ENCODE peak calls at places on chromosome 21, in ten cellular contexts. A, W, T, U, L, E, N, O, B and Z are unnamed samples. For H3K4me1, the result is how much of the 10 kb centered on the place peaks cover.

GRCh38 chr21:39556176-39556575 is 56.6 kb upstream of the B3GALT5 start:
- DNase-seq in L (no peak), U (no peak), O (no peak), W (no peak), T (no peak), B (no peak), E (no peak), A (no peak), N (no peak), Z (no peak)

GRCh38 chr21:26087223-26087918 is 83.2 kb downstream of the APP start:
- DNase-seq in W (no peak), O (no peak), T (no peak), E (no peak), N (no peak), B (no peak), L (no peak), A (no peak), U (no peak), Z (no peak)

GRCh38 chr21:14740116-14740515 is 194.0 kb upstream of the SAMSN1 start:
- DNase-seq in U (no peak), T (no peak), O (no peak), L (no peak), A (no peak), E (no peak), N (no peak), B (no peak), W (no peak), Z (no peak)

GRCh38 chr21:37214952-37215351 is 52.2 kb downstream of the VPS26C start:
- DNase-seq in U (no peak), W (no peak), N (no peak), B (no peak), L (no peak), A (no peak), E (no peak), T (no peak), O (no peak), Z (peak)

GRCh38 chr21:41739936-41740335 is 26.9 kb downstream of the RIPK4 start:
- DNase-seq in U (no peak), T (no peak), A (no peak), N (no peak), O (no peak), W (no peak), E (peak), L (no peak), B (no peak), Z (no peak)

GRCh38 chr21:17463441-17463840 is 49.4 kb upstream of the CXADR start:
- DNase-seq in B (no peak), O (no peak), A (no peak), T (no peak), L (peak), W (no peak), U (no peak), N (no peak), E (no peak), Z (no peak)

GRCh38 chr21:41763398-41763931 is 3.4 kb downstream of the RIPK4 start:
- DNase-seq in L (no peak), U (no peak), A (no peak), N (no peak), T (no peak), W (no peak), E (no peak), B (no peak), O (no peak), Z (no peak)

GRCh38 chr21:28754127-28754611 is 238.5 kb downstream of the LTN1 start:
- DNase-seq in B (no peak), U (no peak), L (peak), T (no peak), N (no peak), E (no peak), O (no peak), W (no peak), A (no peak), Z (no peak)

GRCh38 chr21:21714396-21714795 is 716.2 kb downstream of the NCAM2 start:
- DNase-seq in W (no peak), E (no peak), B (no peak), U (no peak), O (no peak), T (no peak), N (no peak), A (no peak), L (no peak), Z (no peak)

GRCh38 chr21:41817877-41818855 is 51.3 kb upstream of the RIPK4 start:
- DNase-seq in W (no peak), U (no peak), L (no peak), N (no peak), E (no peak), T (no peak), B (no peak), A (no peak), O (no peak), Z (no peak)

GRCh38 chr21:42102063-42102462 is 30.9 kb downstream of the UMODL1 start:
- DNase-seq in E (no peak), N (no peak), W (no peak), B (no peak), T (peak), L (no peak), A (no peak), O (no peak), U (no peak), Z (no peak)

GRCh38 chr21:33674226-33674625 is 31.9 kb downstream of the ITSN1 start:
- DNase-seq in U (no peak), O (no peak), E (no peak), B (no peak), A (no peak), L (no peak), T (no peak), W (no peak), N (no peak), Z (no peak)

GRCh38 chr21:33661146-33661545 is 18.8 kb downstream of the ITSN1 start:
- DNase-seq in B (no peak), A (no peak), L (no peak), O (no peak), N (no peak), U (no peak), W (no peak), E (no peak), T (no peak), Z (no peak)

GRCh38 chr21:44735821-44736220 is 24.4 kb upstream of the TSPEAR start:
- DNase-seq in N (no peak), T (no peak), E (no peak), A (no peak), B (no peak), W (no peak), L (no peak), U (no peak), O (no peak), Z (no peak)

GRCh38 chr21:44738621-44739020 is 27.2 kb upstream of the TSPEAR start:
- DNase-seq in E (no peak), W (no peak), O (no peak), B (no peak), A (no peak), N (no peak), U (no peak), T (no peak), L (no peak), Z (no peak)

GRCh38 chr21:44736291-44737004 is 25.1 kb upstream of the TSPEAR start:
- DNase-seq in O (no peak), N (no peak), W (no peak), E (no peak), U (no peak), B (peak), A (no peak), T (no peak), L (no peak), Z (no peak)

GRCh38 chr21:44739316-44739715 is 27.9 kb upstream of the TSPEAR start:
- DNase-seq in W (no peak), U (no peak), O (no peak), A (no peak), B (no peak), L (no peak), E (no peak), N (no peak), T (no peak), Z (no peak)

DNA sequence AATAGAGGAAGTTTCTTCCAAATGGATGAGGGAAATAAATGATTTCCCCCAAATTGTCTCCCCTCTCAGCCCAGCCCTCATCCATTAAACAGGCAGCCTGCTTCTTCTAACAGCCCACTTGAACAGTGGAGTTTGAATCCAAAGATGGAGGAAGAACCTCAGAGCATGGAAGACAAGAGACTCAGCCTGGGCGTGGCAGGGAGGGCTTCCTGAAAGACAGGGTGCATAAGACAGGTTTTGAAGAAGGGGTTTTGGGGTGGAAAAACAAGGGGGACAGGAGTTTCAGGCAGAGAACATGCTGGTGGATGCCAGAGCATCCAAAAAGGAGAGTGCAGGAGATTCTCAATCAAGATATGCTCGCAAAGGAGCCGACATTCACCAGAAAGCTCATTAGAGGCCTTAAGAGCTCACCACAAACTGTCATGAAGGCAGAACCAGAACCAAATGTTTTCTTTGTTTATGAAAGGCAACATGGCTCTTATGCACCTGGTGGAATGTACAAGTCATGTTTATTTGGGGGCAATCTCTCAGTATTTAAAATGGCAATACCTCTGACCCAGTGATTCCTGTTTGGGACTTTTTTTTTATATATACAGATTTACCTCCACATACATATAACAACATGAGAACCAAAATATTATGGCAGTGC is 26.5 kb upstream of the TSPEAR start:
- DNase-seq in E (no peak), O (no peak), B (no peak), U (no peak), T (no peak), W (no peak), A (no peak), L (no peak), N (no peak), Z (no peak)
- TF ChIP-seq CTCF in E (no peak), O (no peak), B (no peak), U (no peak), T (no peak), W (no peak), A (no peak), L (no peak), N (no peak), Z (no peak)

GRCh38 chr21:31634993-31635392 is 24.5 kb upstream of the SOD1 start:
- DNase-seq in O (no peak), B (no peak), W (no peak), E (no peak), T (no peak), A (no peak), U (no peak), N (no peak), L (no peak), Z (no peak)

GRCh38 chr21:31624961-31625491 is 34.5 kb upstream of the SOD1 start:
- DNase-seq in E (no peak), L (no peak), O (no peak), T (no peak), U (no peak), A (no peak), B (no peak), W (no peak), N (no peak), Z (no peak)

DNA sequence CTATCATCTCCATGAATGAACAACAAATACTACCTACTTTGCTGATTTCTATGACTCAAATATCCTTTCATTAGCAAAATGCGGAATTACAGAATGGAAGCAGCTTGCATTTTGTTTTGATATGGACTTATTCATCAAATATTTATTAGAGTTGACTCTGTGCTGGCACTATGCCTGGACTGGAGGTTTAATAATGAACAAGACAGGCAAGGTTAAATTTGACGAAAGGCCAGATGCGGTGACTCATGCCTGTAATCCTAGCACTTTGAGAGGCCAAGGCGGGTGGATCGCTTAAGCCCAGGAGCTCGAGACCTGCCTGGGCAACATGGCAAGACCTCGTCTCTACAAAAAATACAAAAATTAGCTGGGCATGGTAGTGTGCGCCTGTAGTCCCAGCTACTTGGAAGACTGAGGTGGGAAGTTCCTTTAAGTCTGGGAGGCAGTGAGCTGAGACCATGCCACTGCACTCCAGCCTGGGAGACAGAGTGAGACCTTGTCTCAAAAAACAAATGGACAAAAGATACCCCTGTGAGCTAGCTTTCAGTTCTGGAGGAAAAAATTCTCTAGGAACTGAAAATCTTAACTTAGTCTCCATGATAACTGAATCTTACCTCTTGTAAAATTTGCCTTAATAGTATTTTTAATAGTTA is 29.3 kb upstream of the SOD1 start:
- DNase-seq in N (no peak), E (no peak), B (peak), U (peak), L (no peak), T (no peak), A (peak), O (no peak), W (no peak), Z (peak)
- H3K4me1 ChIP-seq in N (under half), E (under half), B (under half), U (under half), L (under half), T (under half), A (under half), O (under half), W (under half), Z (under half)

GRCh38 chr21:35940074-35940927 is 120.0 kb downstream of the SETD4 start:
- DNase-seq in A (peak), O (no peak), U (peak), N (peak), B (peak), L (peak), E (peak), T (peak), W (peak), Z (no peak)

GRCh38 chr21:35945089-35945671 is 115.1 kb downstream of the SETD4 start:
- DNase-seq in E (no peak), O (no peak), A (no peak), U (no peak), L (no peak), N (no peak), W (no peak), T (no peak), B (peak), Z (no peak)

GRCh38 chr21:35942211-35943144 is 117.8 kb downstream of the SETD4 start:
- DNase-seq in L (no peak), O (no peak), A (no peak), W (no peak), N (no peak), U (no peak), E (no peak), T (no peak), B (no peak), Z (no peak)

DNA sequence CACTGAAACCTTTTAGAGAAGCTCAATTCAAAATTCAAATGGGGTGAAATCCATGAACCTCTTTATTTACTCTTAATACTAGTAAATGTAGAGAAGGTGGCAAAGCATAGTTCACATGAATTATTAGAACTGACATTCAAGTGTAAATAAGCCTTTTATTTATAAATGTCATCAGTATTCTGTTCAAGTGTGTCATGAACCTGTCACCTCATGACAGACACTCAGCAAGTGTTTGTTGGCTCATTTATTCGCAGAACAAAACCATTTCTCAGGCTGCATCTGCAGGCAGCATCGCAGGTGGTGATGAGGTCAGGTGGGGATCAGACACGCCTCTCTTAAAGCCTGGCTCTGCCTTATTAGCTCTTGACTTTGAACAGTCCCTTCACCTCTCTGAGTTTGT is 116.6 kb downstream of the SETD4 start:
- DNase-seq in O (no peak), W (no peak), E (no peak), B (no peak), N (no peak), U (no peak), T (no peak), L (no peak), A (no peak), Z (no peak)
- H3K27ac ChIP-seq in O (no peak), W (no peak), E (no peak), B (no peak), N (no peak), U (no peak), T (no peak), L (no peak), A (no peak), Z (no peak)

GRCh38 chr21:32581732-32582131 is 3.6 kb downstream of the TCP10L start:
- DNase-seq in O (no peak), W (no peak), N (no peak), T (no peak), U (no peak), L (no peak), E (no peak), B (no peak), A (no peak), Z (peak)

GRCh38 chr21:32576011-32576410 is 9.3 kb downstream of the TCP10L start:
- DNase-seq in O (no peak), A (no peak), U (no peak), T (no peak), L (no peak), N (no peak), W (no peak), E (no peak), B (no peak), Z (no peak)

GRCh38 chr21:32580949-32581348 is 4.4 kb downstream of the TCP10L start:
- DNase-seq in L (no peak), W (no peak), B (no peak), O (no peak), U (no peak), E (no peak), N (no peak), T (no peak), A (no peak), Z (no peak)

GRCh38 chr21:32574946-32575925 is 10.1 kb downstream of the TCP10L start:
- DNase-seq in U (no peak), A (no peak), B (no peak), E (no peak), W (no peak), N (no peak), L (no peak), T (no peak), O (no peak), Z (peak)

GRCh38 chr21:32578107-32578691 is 7.1 kb downstream of the TCP10L start:
- DNase-seq in N (no peak), T (peak), B (no peak), L (no peak), E (no peak), W (no peak), A (peak), O (peak), U (no peak), Z (no peak)
- TF ChIP-seq CTCF in N (peak), T (no peak), B (peak), L (no peak), E (no peak), W (no peak), A (peak), O (no peak), U (no peak), Z (peak)

GRCh38 chr21:45294509-45295291 is 7.0 kb upstream of the POFUT2 start:
- DNase-seq in A (no peak), N (peak), W (peak), L (peak), E (peak), U (peak), O (no peak), B (peak), T (peak), Z (peak)

GRCh38 chr21:45296638-45297037 is 8.9 kb upstream of the POFUT2 start:
- DNase-seq in T (no peak), U (no peak), B (no peak), W (no peak), O (no peak), E (no peak), A (no peak), L (no peak), N (no peak), Z (no peak)

GRCh38 chr21:45297329-45297728 is 9.6 kb upstream of the POFUT2 start:
- DNase-seq in O (no peak), A (no peak), L (no peak), N (peak), B (no peak), W (no peak), T (no peak), E (peak), U (no peak), Z (no peak)

GRCh38 chr21:45293726-45294401 is 6.2 kb upstream of the POFUT2 start:
- DNase-seq in W (peak), A (no peak), O (no peak), L (no peak), U (no peak), N (peak), E (no peak), T (peak), B (no peak), Z (no peak)

DNA sequence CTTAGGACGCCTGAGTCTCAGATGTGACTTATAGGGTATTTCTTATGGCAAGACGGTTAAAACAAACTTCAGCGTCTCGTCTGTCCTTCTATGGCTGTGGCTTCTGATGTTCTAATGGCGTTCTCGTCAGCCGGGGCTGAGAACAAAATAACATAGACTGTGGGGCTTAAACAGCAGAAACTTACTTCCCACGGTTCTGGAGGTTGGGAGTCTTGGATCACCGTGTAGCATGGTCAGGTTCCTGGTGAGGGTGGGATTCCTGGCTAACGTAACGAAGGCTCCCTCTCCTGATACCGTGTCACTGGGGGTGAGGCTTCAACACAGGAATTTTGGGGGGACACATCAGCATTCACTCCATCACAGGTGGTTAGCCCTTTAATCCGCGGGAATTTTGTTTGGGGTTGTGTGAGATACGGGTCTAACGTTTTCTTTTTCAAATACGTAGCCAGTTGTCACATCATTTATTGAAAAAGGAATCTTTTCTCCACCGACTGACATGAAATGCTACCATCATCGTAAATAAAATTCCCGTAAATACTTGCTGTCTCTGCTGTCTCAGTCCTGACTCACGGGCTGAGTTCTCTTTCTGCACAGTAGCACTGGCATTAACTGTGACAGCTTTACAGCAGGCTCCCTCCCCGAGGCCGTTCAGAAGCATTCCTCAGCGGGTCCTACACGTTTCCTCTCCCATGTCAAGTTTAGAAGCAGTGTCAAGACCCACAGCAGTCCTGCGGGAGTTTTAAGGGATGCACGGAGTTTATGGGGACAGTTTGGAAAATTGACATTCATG is 8.1 kb upstream of the POFUT2 start:
- DNase-seq in A (no peak), U (no peak), L (no peak), E (no peak), B (no peak), N (peak), T (peak), W (peak), O (no peak), Z (no peak)
- H3K4me1 ChIP-seq in A (under half), U (under half), L (under half), E (under half), B (under half), N (under half), T (under half), W (under half), O (under half), Z (under half)

GRCh38 chr21:46060596-46061061 is 37.3 kb upstream of the COL6A2 start:
- DNase-seq in O (no peak), E (peak), T (peak), U (no peak), B (peak), A (no peak), N (peak), L (peak), W (peak), Z (peak)
- H3K27ac ChIP-seq in O (no peak), E (peak), T (peak), U (peak), B (no peak), A (no peak), N (peak), L (peak), W (peak), Z (peak)

GRCh38 chr21:43315244-43316137 is 111.4 kb downstream of the SIK1 start:
- DNase-seq in W (no peak), L (no peak), N (no peak), E (peak), O (peak), A (no peak), T (no peak), B (no peak), U (no peak), Z (no peak)
- TF ChIP-seq CTCF in W (no peak), L (no peak), N (no peak), E (no peak), O (no peak), A (no peak), T (no peak), B (no peak), U (no peak), Z (no peak)